ENCODE peak calls at places on chromosomes 7 and 10, in nine cellular contexts. S is RWPE2, U is sigmoid colon, R is HCT116, C is SJSA1, J is pancreas, X is colonic mucosa, P is heart right ventricle, T is brain microvascular endothelial cell. Q is an unnamed sample.
A peak's percentile ranks its signal among the peaks of the same experiment; 100 is the strongest.

GRCh38 chr10:50275650-50276235 is 24.4 kb upstream of the ASAH2 start:
- DNase-seq in S (no peak), U (no peak), R (no peak), C (peak; percentile 36), J (peak; percentile 50), X (peak; percentile 60), P (peak; percentile 18), T (peak; percentile 37), Q (no peak)

GRCh38 chr10:43888551-43888950 is 239.9 kb upstream of the ZNF32 start:
- DNase-seq in S (no peak), U (no peak), R (no peak), C (peak; percentile 86), J (no peak), X (no peak), P (no peak), T (peak; percentile 69), Q (no peak)

GRCh38 chr7:157234271-157234670 is 95.5 kb downstream of the UBE3C start:
- DNase-seq in S (no peak), U (no peak), R (no peak), C (no peak), J (no peak), X (no peak), P (no peak), T (no peak), Q (no peak)

GRCh38 chr7:156765901-156766656 is 125.5 kb downstream of the RNF32 start:
- DNase-seq in S (no peak), U (no peak), R (no peak), C (no peak), J (no peak), X (no peak), P (no peak), T (no peak), Q (no peak)

GRCh38 chr7:92595281-92595680 is 5.1 kb upstream of the FAM133B start:
- DNase-seq in S (no peak), U (no peak), R (peak; percentile 28), C (peak; percentile 66), J (no peak), X (no peak), P (no peak), T (no peak), Q (no peak)

GRCh38 chr7:114048386-114049235 is 129.8 kb upstream of the PPP1R3A start:
- DNase-seq in S (no peak), U (no peak), R (no peak), C (peak; percentile 28), J (no peak), X (no peak), P (no peak), T (peak; percentile 32), Q (no peak)

GRCh38 chr7:132410385-132410784 is 165.9 kb downstream of the PLXNA4 start:
- DNase-seq in S (no peak), U (no peak), R (no peak), C (no peak), J (no peak), X (no peak), P (peak; percentile 33), T (no peak), Q (no peak)

GRCh38 chr7:92802398-92802797 is 34.0 kb downstream of the CDK6 start:
- DNase-seq in S (no peak), U (no peak), R (no peak), C (no peak), J (no peak), X (no peak), P (no peak), T (no peak), Q (no peak)

GRCh38 chr10:68010426-68010825 is 64.7 kb downstream of the HERC4 start:
- DNase-seq in S (no peak), U (no peak), R (no peak), C (no peak), J (no peak), X (no peak), P (no peak), T (no peak), Q (no peak)
- H3K36me3 ChIP-seq in S (peaks cover 69% of the 10 kb centered on the region), U (peaks cover 19% of the 10 kb centered on the region), R (no peaks in the 10 kb centered on the region), C (peaks cover 76% of the 10 kb centered on the region), J (no peaks in the 10 kb centered on the region), X (no peaks in the 10 kb centered on the region), P (peaks cover 6% of the 10 kb centered on the region), T (peaks cover 32% of the 10 kb centered on the region), Q (peaks cover 20% of the 10 kb centered on the region)

GRCh38 chr7:106465704-106466468 is 181.1 kb upstream of the NAMPT start:
- DNase-seq in S (no peak), U (no peak), R (no peak), C (no peak), J (no peak), X (no peak), P (no peak), T (no peak), Q (no peak)
- H3K36me3 ChIP-seq in S (no peaks in the 10 kb centered on the region), U (no peaks in the 10 kb centered on the region), R (no peaks in the 10 kb centered on the region), C (no peaks in the 10 kb centered on the region), J (no peaks in the 10 kb centered on the region), X (no peaks in the 10 kb centered on the region), P (no peaks in the 10 kb centered on the region), T (no peaks in the 10 kb centered on the region), Q (no peaks in the 10 kb centered on the region)

GRCh38 chr7:259191-259505 is 30.8 kb upstream of the FOXL3 start:
- DNase-seq in S (peak; percentile 50), U (no peak), R (no peak), C (no peak), J (no peak), X (no peak), P (no peak), T (no peak), Q (no peak)
- H3K36me3 ChIP-seq in S (peaks cover 25% of the 10 kb centered on the region), U (peaks cover 62% of the 10 kb centered on the region), R (peaks cover 5% of the 10 kb centered on the region), C (no peaks in the 10 kb centered on the region), J (no peaks in the 10 kb centered on the region), X (peaks cover 4% of the 10 kb centered on the region), P (peaks cover 16% of the 10 kb centered on the region), T (peaks cover 50% of the 10 kb centered on the region), Q (peaks cover 63% of the 10 kb centered on the region)

GRCh38 chr7:22295402-22296264 is 61.3 kb downstream of the RAPGEF5 start:
- DNase-seq in S (no peak), U (no peak), R (no peak), C (no peak), J (no peak), X (no peak), P (no peak), T (no peak), Q (no peak)

GRCh38 chr7:22288212-22288611 is 68.7 kb downstream of the RAPGEF5 start:
- DNase-seq in S (no peak), U (no peak), R (no peak), C (no peak), J (no peak), X (no peak), P (no peak), T (no peak), Q (no peak)

GRCh38 chr7:22296265-22296566 is 60.7 kb downstream of the RAPGEF5 start:
- DNase-seq in S (no peak), U (no peak), R (no peak), C (no peak), J (no peak), X (no peak), P (no peak), T (no peak), Q (no peak)

GRCh38 chr7:22291979-22292378 is 65.0 kb downstream of the RAPGEF5 start:
- DNase-seq in S (no peak), U (no peak), R (no peak), C (no peak), J (no peak), X (no peak), P (no peak), T (no peak), Q (no peak)

GRCh38 chr7:22292519-22292918 is 64.4 kb downstream of the RAPGEF5 start:
- DNase-seq in S (no peak), U (no peak), R (no peak), C (no peak), J (no peak), X (no peak), P (no peak), T (no peak), Q (no peak)
- H3K36me3 ChIP-seq in S (peaks cover 14% of the 10 kb centered on the region), U (no peaks in the 10 kb centered on the region), R (no peaks in the 10 kb centered on the region), C (no peaks in the 10 kb centered on the region), J (no peaks in the 10 kb centered on the region), X (no peaks in the 10 kb centered on the region), P (no peaks in the 10 kb centered on the region), T (no peaks in the 10 kb centered on the region), Q (no peaks in the 10 kb centered on the region)

DNA sequence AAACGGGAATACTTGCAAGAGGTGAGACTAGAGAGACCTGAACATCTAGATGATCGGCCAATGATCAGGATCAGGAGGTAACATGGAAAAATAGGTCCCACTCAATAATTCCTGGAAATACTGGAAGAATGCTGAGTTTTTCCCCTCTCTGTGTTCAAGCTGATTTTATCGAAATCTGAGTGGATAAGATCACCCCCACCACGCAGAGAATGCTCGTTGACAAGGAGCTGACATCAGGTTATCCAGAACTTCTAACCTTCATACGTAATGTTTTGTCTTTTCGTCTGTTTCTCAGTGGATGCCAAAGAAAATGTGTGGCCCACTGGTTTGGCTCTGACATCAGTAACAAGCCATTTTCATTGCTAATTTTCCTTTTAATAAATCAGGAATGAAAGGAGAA is 58.5 kb upstream of the MKX start:
- DNase-seq in S (no peak), U (no peak), R (no peak), C (no peak), J (no peak), X (no peak), P (no peak), T (no peak), Q (no peak)
- H3K36me3 ChIP-seq in S (no peaks in the 10 kb centered on the region), U (no peaks in the 10 kb centered on the region), R (no peaks in the 10 kb centered on the region), C (no peaks in the 10 kb centered on the region), J (no peaks in the 10 kb centered on the region), X (no peaks in the 10 kb centered on the region), P (no peaks in the 10 kb centered on the region), T (no peaks in the 10 kb centered on the region), Q (no peaks in the 10 kb centered on the region)

DNA sequence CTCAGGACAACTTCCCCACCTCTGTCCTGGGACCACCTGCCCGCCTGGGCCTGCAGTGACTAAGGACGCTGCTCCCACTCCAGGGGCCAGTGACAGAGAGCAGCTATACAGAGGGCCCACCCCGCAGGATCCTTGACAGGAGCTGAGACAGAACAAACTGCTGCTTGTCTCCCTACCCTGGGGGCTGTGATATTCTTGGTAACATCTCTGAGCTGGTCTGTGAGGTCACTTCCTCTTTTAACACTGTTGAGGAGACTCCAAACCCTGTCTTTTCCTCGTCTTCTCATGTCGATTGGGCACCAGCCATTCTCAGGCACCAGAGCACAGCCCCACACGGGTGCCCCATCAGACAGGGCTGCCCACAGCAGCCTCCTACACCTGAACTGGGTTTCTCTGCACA is 6.9 kb upstream of the MRPS24 start:
- DNase-seq in S (no peak), U (no peak), R (no peak), C (no peak), J (no peak), X (no peak), P (no peak), T (no peak), Q (no peak)
- H3K36me3 ChIP-seq in S (peaks cover 48% of the 10 kb centered on the region), U (peaks cover 45% of the 10 kb centered on the region), R (peaks cover 22% of the 10 kb centered on the region), C (peaks cover 60% of the 10 kb centered on the region), J (no peaks in the 10 kb centered on the region), X (peaks cover 24% of the 10 kb centered on the region), P (peaks cover 23% of the 10 kb centered on the region), T (peaks cover 28% of the 10 kb centered on the region), Q (peaks cover 35% of the 10 kb centered on the region)

GRCh38 chr10:21744223-21744622 is 210.2 kb downstream of the MLLT10 start:
- DNase-seq in S (no peak), U (no peak), R (no peak), C (no peak), J (no peak), X (no peak), P (no peak), T (no peak), Q (no peak)
- H3K36me3 ChIP-seq in S (peaks cover 41% of the 10 kb centered on the region), U (peaks cover 15% of the 10 kb centered on the region), R (peaks cover 29% of the 10 kb centered on the region), C (peaks cover 56% of the 10 kb centered on the region), J (no peaks in the 10 kb centered on the region), X (peaks cover 8% of the 10 kb centered on the region), P (peaks cover 38% of the 10 kb centered on the region), T (peaks cover 30% of the 10 kb centered on the region), Q (peaks cover 29% of the 10 kb centered on the region)

Q was measured in thoracic aorta.